ENCODE peak calls at places on chromosomes 2 and 18, in ten cellular contexts. N is H7; M is CD8-positive, alpha-beta T cell; J is Karpas-422; Q is IMR-90; X is mucosa of descending colon; T is HCT116; D is lower lobe of right lung; O is upper lobe of right lung; A is fibroblast of lung. C is an unnamed sample.

GRCh38 chr18:58862404-58862803 is 2.3 kb upstream of the ZNF532 start:
- DNase-seq in N (no peak), M (no peak), J (no peak), Q (no peak), X (no peak), T (no peak), D (no peak), O (no peak), A (no peak), C (no peak)

GRCh38 chr18:67232406-67232805 is 284.1 kb downstream of the DSEL start:
- DNase-seq in N (no peak), M (no peak), J (no peak), Q (peak; percentile 62), X (no peak), T (no peak), D (no peak), O (no peak), A (peak; percentile 54), C (peak; percentile 25)

GRCh38 chr2:82795446-82795845 is 1663.6 kb downstream of the SUCLG1 start:
- DNase-seq in N (no peak), M (no peak), J (no peak), Q (peak; percentile 12), X (no peak), T (peak; percentile 18), D (no peak), O (no peak), A (peak; percentile 61), C (no peak)

GRCh38 chr2:192591617-192592016 is 396.9 kb upstream of the TMEFF2 start:
- DNase-seq in N (no peak), M (no peak), J (no peak), Q (no peak), X (no peak), T (no peak), D (no peak), O (no peak), A (no peak), C (no peak)

GRCh38 chr2:235543126-235543750 is 49.4 kb downstream of the AGAP1 start:
- DNase-seq in N (peak; percentile 69), M (no peak), J (no peak), Q (peak; percentile 50), X (peak; percentile 57), T (no peak), D (no peak), O (peak; percentile 49), A (no peak), C (no peak)

GRCh38 chr2:47214990-47215389 is 59.9 kb upstream of the STPG4 start:
- DNase-seq in N (no peak), M (no peak), J (no peak), Q (no peak), X (no peak), T (no peak), D (no peak), O (no peak), A (no peak), C (no peak)

GRCh38 chr2:200498316-200498715 is 11.6 kb downstream of the KCTD18 start:
- DNase-seq in N (no peak), M (no peak), J (no peak), Q (no peak), X (no peak), T (no peak), D (no peak), O (no peak), A (no peak), C (no peak)

GRCh38 chr2:172012688-172013358 is 13.1 kb downstream of the METAP1D start:
- DNase-seq in N (no peak), M (no peak), J (peak; percentile 46), Q (no peak), X (no peak), T (no peak), D (no peak), O (no peak), A (no peak), C (no peak)

GRCh38 chr18:8548186-8548585 is 61.1 kb upstream of the RAB12 start:
- DNase-seq in N (no peak), M (no peak), J (no peak), Q (peak; percentile 39), X (no peak), T (no peak), D (no peak), O (no peak), A (no peak), C (no peak)

GRCh38 chr2:231123362-231123898 is 1.4 kb downstream of the HTR2B start:
- DNase-seq in N (no peak), M (no peak), J (no peak), Q (peak; percentile 28), X (no peak), T (no peak), D (no peak), O (no peak), A (peak; percentile 61), C (no peak)

GRCh38 chr18:50356036-50356945 is 18.6 kb upstream of the SKA1 start:
- DNase-seq in N (no peak), M (no peak), J (no peak), Q (no peak), X (no peak), T (peak; percentile 28), D (no peak), O (no peak), A (no peak), C (no peak)

GRCh38 chr2:175864131-175864728 is 137.8 kb downstream of the LNPK start:
- DNase-seq in N (no peak), M (no peak), J (no peak), Q (no peak), X (no peak), T (no peak), D (no peak), O (no peak), A (no peak), C (no peak)
- H3K4me3 ChIP-seq in N (no peak overlapping the region), M (no peak overlapping the region), J (no peak overlapping the region), Q (no peak overlapping the region), X (no peak overlapping the region), T (no peak overlapping the region), D (no peak overlapping the region), O (no peak overlapping the region), A (no peak overlapping the region), C (no peak overlapping the region)

DNA sequence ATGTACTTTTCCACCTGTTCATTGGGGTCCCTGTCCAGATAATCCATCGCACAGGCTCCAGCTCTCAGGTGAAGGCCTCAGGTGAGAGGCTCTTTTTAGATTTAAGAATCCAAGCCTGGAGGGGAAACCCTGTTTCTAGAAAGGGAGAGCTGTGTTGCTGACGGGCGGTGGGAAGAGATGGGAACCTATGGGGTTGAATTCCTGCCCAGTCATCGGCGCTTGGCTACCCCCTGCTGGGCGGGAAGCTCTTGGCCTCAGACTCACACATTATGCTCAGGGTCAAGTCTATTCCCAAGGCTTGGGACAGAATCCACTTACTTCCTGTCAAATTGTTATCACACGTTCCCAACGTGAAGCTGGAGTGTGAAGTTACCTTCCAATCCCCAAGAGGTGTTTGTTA is 181.9 kb upstream of the ETAA1 start:
- DNase-seq in N (peak; percentile 31), M (no peak), J (peak; percentile 77), Q (peak; percentile 92), X (peak; percentile 54), T (no peak), D (peak; percentile 54), O (peak; percentile 77), A (peak; percentile 89), C (peak; percentile 50)
- H3K4me3 ChIP-seq in N (no peak overlapping the region), M (no peak overlapping the region), J (no peak overlapping the region), Q (no peak overlapping the region), X (no peak overlapping the region), T (no peak overlapping the region), D (no peak overlapping the region), O (no peak overlapping the region), A (no peak overlapping the region), C (no peak overlapping the region)

GRCh38 chr2:102106133-102106556 is 36.4 kb upstream of the IL1R1 start:
- DNase-seq in N (no peak), M (no peak), J (no peak), Q (peak; percentile 93), X (peak; percentile 40), T (no peak), D (no peak), O (no peak), A (peak; percentile 95), C (no peak)

GRCh38 chr2:102101844-102102635 is 40.5 kb upstream of the IL1R1 start:
- DNase-seq in N (no peak), M (no peak), J (no peak), Q (no peak), X (no peak), T (no peak), D (no peak), O (no peak), A (no peak), C (no peak)

GRCh38 chr2:102101097-102101843 is 41.3 kb upstream of the IL1R1 start:
- DNase-seq in N (no peak), M (no peak), J (no peak), Q (no peak), X (no peak), T (no peak), D (no peak), O (no peak), A (no peak), C (no peak)

GRCh38 chr2:102103284-102103683 is 39.3 kb upstream of the IL1R1 start:
- DNase-seq in N (no peak), M (no peak), J (no peak), Q (no peak), X (no peak), T (no peak), D (no peak), O (no peak), A (no peak), C (no peak)

DNA sequence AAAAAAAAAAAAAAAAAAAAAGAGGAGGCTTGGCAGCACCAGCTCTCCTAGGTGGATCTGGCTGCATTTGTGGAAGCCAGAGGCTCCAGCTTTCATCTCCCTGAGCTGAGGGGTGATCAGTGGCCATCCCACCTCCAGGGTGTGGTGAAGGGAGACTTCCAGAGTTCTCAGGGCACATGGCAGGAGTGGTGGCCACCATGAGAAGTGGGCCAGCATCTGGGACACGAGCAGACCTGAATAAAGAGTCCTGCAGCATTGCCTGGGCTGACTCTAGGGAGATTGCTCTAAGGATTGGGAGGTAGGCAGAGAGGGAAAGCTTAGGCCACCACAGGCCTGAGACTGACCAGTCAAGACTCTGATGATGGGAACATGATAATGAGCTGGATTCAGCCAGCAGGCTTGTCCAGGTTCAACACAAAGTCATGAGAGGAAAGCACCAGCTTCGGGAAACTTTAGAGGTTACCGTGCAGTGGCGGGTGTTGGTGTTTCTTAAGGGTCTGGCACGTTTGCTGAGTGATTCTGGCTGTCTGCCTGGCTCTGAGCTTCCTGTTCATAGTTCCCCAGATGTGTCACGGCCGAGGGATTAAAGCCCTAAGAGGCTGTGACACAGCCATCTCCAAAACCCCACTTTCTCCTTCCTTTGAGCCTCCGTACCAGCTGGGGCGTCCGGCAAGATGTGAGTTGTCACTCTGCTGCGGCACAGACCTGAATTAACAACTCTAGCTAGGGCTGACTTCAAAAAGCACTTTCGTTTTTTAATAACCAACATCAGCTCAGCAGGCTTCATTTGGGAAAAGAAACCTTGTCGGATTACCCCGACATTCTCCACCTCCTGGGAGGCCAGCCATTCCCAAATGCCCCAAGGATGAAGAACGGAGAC is 38.3 kb upstream of the IL1R1 start:
- DNase-seq in N (no peak), M (peak; percentile 6), J (no peak), Q (peak; percentile 94), X (peak; percentile 68), T (no peak), D (peak; percentile 72), O (peak; percentile 73), A (peak; percentile 93), C (no peak)
- H3K4me3 ChIP-seq in N (no peak overlapping the region), M (no peak overlapping the region), J (no peak overlapping the region), Q (peak overlapping the region; percentile 30), X (no peak overlapping the region), T (no peak overlapping the region), D (peak overlapping the region; percentile 45), O (peak overlapping the region; percentile 56), A (peak overlapping the region; percentile 61), C (no peak overlapping the region)

DNA sequence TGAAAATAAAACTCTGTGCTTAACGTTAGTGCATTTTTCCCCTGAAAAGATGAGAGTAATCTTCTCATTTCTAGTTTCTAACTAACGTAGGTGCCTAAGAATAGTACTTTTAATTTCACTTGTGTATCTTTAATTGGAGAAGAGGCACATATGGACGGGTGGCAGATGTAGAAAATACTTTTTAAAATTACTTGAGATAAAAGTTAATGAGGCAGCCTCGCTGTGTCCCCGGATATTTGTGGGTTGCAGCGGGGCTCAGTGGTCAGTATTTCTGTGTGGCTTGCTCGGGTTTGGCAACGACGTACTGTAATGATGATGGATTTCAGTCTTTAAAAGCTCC is 6.9 kb downstream of the GATA6 start:
- DNase-seq in N (no peak), M (no peak), J (no peak), Q (no peak), X (no peak), T (no peak), D (no peak), O (no peak), A (no peak), C (no peak)
- H3K4me3 ChIP-seq in N (peak overlapping the region; percentile 35), M (no peak overlapping the region), J (no peak overlapping the region), Q (no peak overlapping the region), X (no peak overlapping the region), T (no peak overlapping the region), D (peak overlapping the region; percentile 79), O (peak overlapping the region; percentile 45), A (peak overlapping the region; percentile 10), C (no peak overlapping the region)